ENCODE peak calls at places on chromosomes 16 and 17, in five cellular contexts. G is type B pancreatic cell, J is activated gamma-delta T cell treated with Interleukin-2 at 50 U/mL for 16 hours, Z is SW 1271, Y is HT-29. D is an unnamed sample.

GRCh38 chr17:69557339-69557738 is 142.8 kb downstream of the MAP2K6 start:
- DNase-seq in Y (no peak), Z (no peak), J (no peak), G (no peak), D (no peak)

GRCh38 chr16:63289834-63290460 is 1253.7 kb upstream of the CDH8 start:
- DNase-seq in J (no peak), Z (peak), G (no peak), Y (peak), D (no peak)

GRCh38 chr17:19012171-19013080 is 7.9 kb upstream of the FAM83G start:
- DNase-seq in Y (no peak), Z (no peak), G (no peak), J (no peak), D (no peak)

GRCh38 chr16:10964039-10964890 is 19.9 kb downstream of the CLEC16A start:
- DNase-seq in Z (peak), J (peak), G (peak), Y (peak), D (peak)

GRCh38 chr16:54027126-54027922 is 259.3 kb downstream of the IRX3 start:
- DNase-seq in Y (no peak), Z (peak), J (no peak), G (no peak), D (no peak)

GRCh38 chr16:81641403-81642106 is 137.5 kb upstream of the PLCG2 start:
- DNase-seq in Y (no peak), J (no peak), G (no peak), Z (no peak), D (no peak)

GRCh38 chr17:18110636-18111145 is 2.1 kb downstream of the MYO15A start:
- DNase-seq in J (no peak), Y (no peak), Z (no peak), G (no peak), D (no peak)

GRCh38 chr16:67163164-67163902 is 1.2 kb upstream of the HSF4 start:
- DNase-seq in Y (no peak), Z (no peak), J (no peak), G (no peak), D (peak)